ENCODE peak calls at places on chromosome 1, in nine cellular contexts. U, C, B, Q, X, R, J, L and Z are unnamed samples. For H3K27me3, the result is how much of the 10 kb centered on the place peaks cover.

GRCh38 chr1:236009857-236010256 is 55.0 kb downstream of the NID1 start:
- DNase-seq in U (peak), C (no peak), B (no peak), Q (peak), X (no peak), R (no peak), J (no peak), L (no peak), Z (no peak)

GRCh38 chr1:41155105-41155504 is 87.0 kb downstream of the SCMH1 start:
- DNase-seq in U (no peak), C (no peak), B (no peak), Q (peak), X (no peak), R (no peak), J (no peak), L (no peak), Z (no peak)

GRCh38 chr1:59136541-59137335 is 160.2 kb upstream of the FGGY start:
- DNase-seq in U (peak), C (no peak), B (no peak), Q (no peak), X (peak), R (no peak), J (peak), L (no peak), Z (no peak)

GRCh38 chr1:25620701-25621350 is 4.2 kb downstream of the MAN1C1 start:
- DNase-seq in U (no peak), C (no peak), B (no peak), Q (no peak), X (no peak), R (no peak), J (no peak), L (no peak), Z (no peak)

GRCh38 chr1:237219751-237220150 is 177.8 kb downstream of the RYR2 start:
- DNase-seq in U (no peak), C (no peak), B (no peak), Q (no peak), X (no peak), R (no peak), J (no peak), L (no peak), Z (no peak)

GRCh38 chr1:65971547-65971946 is 178.9 kb downstream of the PDE4B start:
- DNase-seq in U (peak), C (no peak), B (no peak), Q (no peak), X (no peak), R (no peak), J (no peak), L (no peak), Z (no peak)

GRCh38 chr1:107525146-107525545 is 384.3 kb downstream of the NTNG1 start:
- DNase-seq in U (peak), C (no peak), B (no peak), Q (peak), X (no peak), R (no peak), J (no peak), L (no peak), Z (no peak)

GRCh38 chr1:109761227-109762038 is 2.3 kb downstream of the EPS8L3 start:
- DNase-seq in U (no peak), C (peak), B (no peak), Q (no peak), X (no peak), R (no peak), J (no peak), L (no peak), Z (no peak)

GRCh38 chr1:18146886-18147285 is 39.3 kb downstream of the IGSF21 start:
- DNase-seq in U (no peak), C (no peak), B (no peak), Q (no peak), X (no peak), R (no peak), J (no peak), L (no peak), Z (no peak)

GRCh38 chr1:18145851-18146618 is 38.4 kb downstream of the IGSF21 start:
- DNase-seq in U (no peak), C (no peak), B (no peak), Q (no peak), X (peak), R (no peak), J (no peak), L (no peak), Z (no peak)

GRCh38 chr1:18144921-18145699 is 37.5 kb downstream of the IGSF21 start:
- DNase-seq in U (peak), C (no peak), B (no peak), Q (no peak), X (no peak), R (no peak), J (no peak), L (no peak), Z (no peak)

GRCh38 chr1:18149113-18149641 is 41.6 kb downstream of the IGSF21 start:
- DNase-seq in U (peak), C (no peak), B (no peak), Q (peak), X (no peak), R (no peak), J (no peak), L (no peak), Z (no peak)

GRCh38 chr1:18147672-18148071 is 40.1 kb downstream of the IGSF21 start:
- DNase-seq in U (no peak), C (no peak), B (no peak), Q (no peak), X (no peak), R (no peak), J (no peak), L (no peak), Z (no peak)
- H3K27me3 ChIP-seq in U (under half), C (under half), B (under half), Q (under half), X (under half), R (under half), J (under half), L (under half), Z (under half)

GRCh38 chr1:67726224-67726623 is 41.2 kb downstream of the GADD45A start:
- DNase-seq in U (peak), C (no peak), B (no peak), Q (peak), X (no peak), R (no peak), J (no peak), L (no peak), Z (no peak)
- H3K27ac ChIP-seq in U (peak), C (no peak), B (peak), Q (peak), X (no peak), R (no peak), J (no peak), L (no peak), Z (no peak)

GRCh38 chr1:50419192-50419906 is 3.9 kb downstream of the DMRTA2 start:
- DNase-seq in U (peak), C (no peak), B (no peak), Q (no peak), X (no peak), R (no peak), J (no peak), L (no peak), Z (no peak)

GRCh38 chr1:50417487-50417886 is 5.8 kb downstream of the DMRTA2 start:
- DNase-seq in U (no peak), C (no peak), B (no peak), Q (no peak), X (no peak), R (no peak), J (no peak), L (no peak), Z (no peak)

GRCh38 chr1:50419907-50420248 is 3.4 kb downstream of the DMRTA2 start:
- DNase-seq in U (no peak), C (no peak), B (no peak), Q (no peak), X (no peak), R (no peak), J (no peak), L (no peak), Z (no peak)

GRCh38 chr1:50417946-50418599 is 5.2 kb downstream of the DMRTA2 start:
- DNase-seq in U (no peak), C (no peak), B (no peak), Q (no peak), X (no peak), R (no peak), J (no peak), L (no peak), Z (no peak)

DNA sequence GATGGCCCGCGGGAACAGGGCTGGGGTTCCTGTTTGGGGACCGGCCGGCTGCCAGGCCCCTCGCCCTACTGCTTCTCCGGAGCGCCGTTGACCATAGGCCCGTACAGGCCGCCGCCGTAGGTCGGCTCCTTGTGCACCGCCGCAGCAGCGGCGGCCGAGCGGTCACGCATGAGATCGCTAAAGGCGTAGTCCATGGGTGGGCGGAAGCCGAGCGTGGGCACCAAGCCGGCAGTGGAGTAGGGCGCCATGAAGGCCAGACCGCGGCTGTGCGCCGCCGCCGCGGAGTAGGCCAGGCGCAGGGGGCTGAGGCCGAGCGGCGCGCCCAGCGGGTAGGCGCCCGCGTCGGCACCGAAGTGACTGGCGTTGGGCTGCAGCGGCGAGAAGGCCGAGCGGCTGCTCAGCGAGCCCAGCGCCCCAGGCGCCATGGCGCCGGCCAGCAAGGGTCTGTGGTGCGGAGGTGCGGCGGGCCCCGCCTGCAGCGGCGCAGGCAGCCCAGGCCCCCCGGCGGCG is 4.6 kb downstream of the DMRTA2 start:
- DNase-seq in U (peak), C (no peak), B (no peak), Q (no peak), X (no peak), R (no peak), J (no peak), L (no peak), Z (no peak)
- H3K27me3 ChIP-seq in U (half or more), C (half or more), B (half or more), Q (under half), X (half or more), R (half or more), J (under half), L (under half), Z (half or more)

GRCh38 chr1:94656982-94657381 is 115.4 kb upstream of the F3 start:
- DNase-seq in U (no peak), C (no peak), B (no peak), Q (no peak), X (no peak), R (no peak), J (no peak), L (no peak), Z (no peak)

GRCh38 chr1:94653454-94653853 is 111.9 kb upstream of the F3 start:
- DNase-seq in U (no peak), C (no peak), B (no peak), Q (no peak), X (no peak), R (no peak), J (no peak), L (no peak), Z (no peak)

GRCh38 chr1:94654505-94654904 is 112.9 kb upstream of the F3 start:
- DNase-seq in U (no peak), C (no peak), B (no peak), Q (no peak), X (no peak), R (no peak), J (no peak), L (no peak), Z (no peak)

GRCh38 chr1:94654919-94655318 is 113.4 kb upstream of the F3 start:
- DNase-seq in U (no peak), C (no peak), B (no peak), Q (no peak), X (no peak), R (no peak), J (no peak), L (no peak), Z (no peak)

DNA sequence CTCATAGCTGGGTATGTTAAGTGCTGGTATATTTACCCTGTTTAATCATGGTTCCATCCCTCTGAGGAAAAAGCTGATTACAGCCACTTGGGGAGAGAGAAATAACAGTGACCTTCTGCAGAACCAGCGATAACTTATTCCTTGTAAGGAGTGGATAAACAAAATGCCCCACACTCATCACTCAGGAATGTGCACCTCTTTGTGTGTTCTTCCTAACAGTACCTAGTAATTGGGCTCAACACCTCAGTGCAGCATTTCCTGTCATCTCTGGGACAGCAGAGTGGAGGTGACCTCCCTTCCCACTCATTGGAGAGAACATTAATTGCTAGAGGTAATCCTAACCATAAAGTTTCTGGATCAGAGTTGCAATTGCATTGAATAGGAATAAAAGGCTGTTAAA is 112.5 kb upstream of the F3 start:
- DNase-seq in U (peak), C (no peak), B (no peak), Q (peak), X (no peak), R (no peak), J (no peak), L (no peak), Z (peak)
- H3K27ac ChIP-seq in U (no peak), C (no peak), B (peak), Q (no peak), X (no peak), R (no peak), J (no peak), L (no peak), Z (peak)

GRCh38 chr1:46396429-46397398 is 2.6 kb downstream of the FAAH start:
- DNase-seq in U (no peak), C (no peak), B (no peak), Q (no peak), X (no peak), R (no peak), J (no peak), L (no peak), Z (peak)

GRCh38 chr1:46399307-46399706 is 5.2 kb downstream of the FAAH start:
- DNase-seq in U (no peak), C (no peak), B (no peak), Q (no peak), X (no peak), R (no peak), J (no peak), L (no peak), Z (no peak)

GRCh38 chr1:46394872-46395465 is 852 bp downstream of the FAAH start:
- DNase-seq in U (no peak), C (peak), B (peak), Q (no peak), X (no peak), R (no peak), J (no peak), L (no peak), Z (no peak)

GRCh38 chr1:46394108-46394871 is at the start of gene FAAH:
- DNase-seq in U (peak), C (peak), B (peak), Q (no peak), X (peak), R (no peak), J (peak), L (peak), Z (peak)

GRCh38 chr1:46393510-46393909 is 607 bp upstream of the FAAH start:
- DNase-seq in U (no peak), C (no peak), B (no peak), Q (no peak), X (no peak), R (no peak), J (no peak), L (no peak), Z (peak)
- H3K27me3 ChIP-seq in U (under half), C (under half), B (under half), Q (under half), X (under half), R (under half), J (under half), L (under half), Z (under half)

GRCh38 chr1:172460177-172460576 is 16.3 kb upstream of the PIGC start:
- DNase-seq in U (no peak), C (no peak), B (no peak), Q (peak), X (no peak), R (no peak), J (no peak), L (no peak), Z (no peak)
- H3K27ac ChIP-seq in U (no peak), C (no peak), B (no peak), Q (no peak), X (no peak), R (no peak), J (no peak), L (no peak), Z (peak)

GRCh38 chr1:202642212-202642611 is 68.0 kb downstream of the SYT2 start:
- DNase-seq in U (no peak), C (no peak), B (no peak), Q (no peak), X (no peak), R (no peak), J (no peak), L (no peak), Z (no peak)
- H3K27me3 ChIP-seq in U (half or more), C (under half), B (half or more), Q (under half), X (under half), R (under half), J (under half), L (under half), Z (half or more)

GRCh38 chr1:94069649-94070285 is 51.2 kb downstream of the ABCA4 start:
- DNase-seq in U (no peak), C (no peak), B (no peak), Q (peak), X (no peak), R (no peak), J (no peak), L (no peak), Z (no peak)

GRCh38 chr1:94070746-94071318 is 50.1 kb downstream of the ABCA4 start:
- DNase-seq in U (no peak), C (no peak), B (no peak), Q (no peak), X (no peak), R (no peak), J (no peak), L (no peak), Z (no peak)

GRCh38 chr1:94071391-94071790 is 49.6 kb downstream of the ABCA4 start:
- DNase-seq in U (no peak), C (no peak), B (no peak), Q (no peak), X (no peak), R (no peak), J (no peak), L (no peak), Z (no peak)

GRCh38 chr1:94072840-94073516 is 48.0 kb downstream of the ABCA4 start:
- DNase-seq in U (no peak), C (no peak), B (no peak), Q (no peak), X (no peak), R (no peak), J (no peak), L (no peak), Z (no peak)

DNA sequence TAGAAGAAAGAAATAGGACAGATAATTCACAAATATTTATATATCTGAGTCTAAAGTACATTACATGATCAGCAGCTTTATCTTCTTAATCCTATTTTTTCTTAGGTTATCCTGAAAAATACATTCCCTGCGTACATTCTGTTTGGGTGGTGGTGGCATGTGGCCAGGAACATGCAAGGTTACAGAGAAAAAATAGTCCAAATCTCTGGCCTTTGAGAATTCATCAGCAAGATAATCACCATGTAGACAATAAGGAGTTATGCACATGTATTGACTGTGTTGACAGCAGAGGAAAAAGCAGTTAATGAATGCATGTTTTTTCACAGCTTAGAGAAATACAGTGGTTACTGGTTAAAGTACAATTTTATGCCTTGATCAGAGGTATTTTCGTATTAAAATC is 49.0 kb downstream of the ABCA4 start:
- DNase-seq in U (no peak), C (no peak), B (no peak), Q (no peak), X (no peak), R (no peak), J (no peak), L (no peak), Z (no peak)
- H3K27ac ChIP-seq in U (no peak), C (no peak), B (no peak), Q (no peak), X (no peak), R (no peak), J (no peak), L (no peak), Z (no peak)

GRCh38 chr1:230790026-230790425 is 42.8 kb downstream of the CAPN9 start:
- DNase-seq in U (no peak), C (no peak), B (no peak), Q (no peak), X (no peak), R (no peak), J (no peak), L (no peak), Z (no peak)
- H3K27me3 ChIP-seq in U (under half), C (under half), B (under half), Q (under half), X (under half), R (under half), J (under half), L (under half), Z (under half)

GRCh38 chr1:98053471-98054366 is 132.9 kb upstream of the DPYD start:
- DNase-seq in U (peak), C (peak), B (peak), Q (peak), X (peak), R (no peak), J (peak), L (peak), Z (peak)
- H3K27ac ChIP-seq in U (peak), C (no peak), B (peak), Q (peak), X (no peak), R (no peak), J (no peak), L (no peak), Z (no peak)